ENCODE peak calls at places on chromosomes 5 and 9, in seven cellular contexts. N, G, O, R, I, C and Q are unnamed samples.
A peak's percentile ranks its signal among the peaks of the same experiment; 100 is the strongest.

GRCh38 chr5:132237670-132238069 is 10.0 kb upstream of the P4HA2 start:
- DNase-seq in N (no peak), G (no peak), O (no peak), R (no peak), I (no peak), C (no peak), Q (no peak)

GRCh38 chr5:160699301-160699700 is 152.7 kb downstream of the ATP10B start:
- DNase-seq in N (no peak), G (no peak), O (no peak), R (no peak), I (no peak), C (no peak), Q (no peak)

GRCh38 chr5:61030163-61030482 is 85.1 kb downstream of the NDUFAF2 start:
- DNase-seq in N (no peak), G (no peak), O (no peak), R (peak; percentile 48), I (no peak), C (no peak), Q (no peak)

GRCh38 chr5:180691046-180691445 is 41.6 kb upstream of the FLT4 start:
- DNase-seq in N (no peak), G (no peak), O (no peak), R (no peak), I (no peak), C (no peak), Q (no peak)

GRCh38 chr9:12604154-12604825 is 88.9 kb upstream of the TYRP1 start:
- DNase-seq in N (no peak), G (no peak), O (no peak), R (no peak), I (no peak), C (no peak), Q (no peak)

GRCh38 chr9:99345936-99346335 is 123.9 kb downstream of the SEC61B start:
- DNase-seq in N (no peak), G (no peak), O (no peak), R (no peak), I (no peak), C (no peak), Q (no peak)

GRCh38 chr9:112069318-112070169 is 105.6 kb downstream of the SUSD1 start:
- DNase-seq in N (peak; percentile 56), G (peak; percentile 55), O (no peak), R (no peak), I (no peak), C (peak; percentile 53), Q (no peak)

GRCh38 chr9:22098636-22099332 is 89.7 kb upstream of the CDKN2B start:
- DNase-seq in N (no peak), G (no peak), O (no peak), R (no peak), I (no peak), C (no peak), Q (no peak)

GRCh38 chr5:90279091-90279490 is 130.5 kb downstream of the CETN3 start:
- DNase-seq in N (no peak), G (no peak), O (no peak), R (no peak), I (no peak), C (no peak), Q (no peak)

GRCh38 chr5:148884339-148885020 is 58.1 kb downstream of the ADRB2 start:
- DNase-seq in N (no peak), G (no peak), O (no peak), R (no peak), I (no peak), C (no peak), Q (no peak)

GRCh38 chr9:90001756-90002155 is 396.9 kb downstream of the GADD45G start:
- DNase-seq in N (no peak), G (no peak), O (no peak), R (peak; percentile 72), I (no peak), C (no peak), Q (no peak)

GRCh38 chr9:93644397-93645088 is 68.2 kb downstream of the PHF2 start:
- DNase-seq in N (no peak), G (no peak), O (no peak), R (no peak), I (no peak), C (no peak), Q (no peak)

GRCh38 chr5:36744041-36744677 is 132.4 kb upstream of the NIPBL start:
- DNase-seq in N (peak; percentile 40), G (no peak), O (no peak), R (no peak), I (no peak), C (no peak), Q (no peak)

GRCh38 chr5:88748670-88749069 is 134.3 kb downstream of the MEF2C start:
- DNase-seq in N (no peak), G (no peak), O (no peak), R (no peak), I (no peak), C (no peak), Q (no peak)

GRCh38 chr9:107827304-107827703 is 337.7 kb upstream of the KLF4 start:
- DNase-seq in N (no peak), G (no peak), O (no peak), R (no peak), I (no peak), C (peak; percentile 1), Q (no peak)

GRCh38 chr9:38017149-38017884 is 51.7 kb downstream of the SHB start:
- DNase-seq in N (no peak), G (no peak), O (peak; percentile 95), R (peak; percentile 80), I (peak; percentile 80), C (no peak), Q (no peak)

GRCh38 chr5:174615986-174616500 is 108.3 kb upstream of the MSX2 start:
- DNase-seq in N (no peak), G (no peak), O (no peak), R (peak; percentile 42), I (no peak), C (no peak), Q (no peak)

GRCh38 chr9:93658184-93658925 is 82.0 kb downstream of the PHF2 start:
- DNase-seq in N (no peak), G (no peak), O (no peak), R (no peak), I (no peak), C (no peak), Q (no peak)

GRCh38 chr9:108545446-108545845 is 310.3 kb downstream of the ACTL7B start:
- DNase-seq in N (no peak), G (no peak), O (no peak), R (no peak), I (no peak), C (no peak), Q (no peak)

GRCh38 chr5:111308951-111309350 is 84.8 kb downstream of the CAMK4 start:
- DNase-seq in N (no peak), G (no peak), O (peak; percentile 25), R (no peak), I (peak; percentile 45), C (no peak), Q (no peak)

GRCh38 chr5:78268361-78268760 is 26.1 kb downstream of the AP3B1 start:
- DNase-seq in N (no peak), G (no peak), O (no peak), R (no peak), I (no peak), C (no peak), Q (no peak)

GRCh38 chr5:90191352-90192045 is 218.1 kb downstream of the CETN3 start:
- DNase-seq in N (no peak), G (no peak), O (no peak), R (peak; percentile 22), I (no peak), C (no peak), Q (no peak)

GRCh38 chr5:123119334-123119986 is 30.4 kb downstream of the PRDM6 start:
- DNase-seq in N (peak; percentile 25), G (peak; percentile 17), O (peak; percentile 68), R (no peak), I (peak; percentile 68), C (no peak), Q (peak; percentile 10)

GRCh38 chr5:155126573-155126972 is 113.0 kb downstream of the KIF4B start:
- DNase-seq in N (no peak), G (no peak), O (no peak), R (no peak), I (no peak), C (no peak), Q (no peak)

GRCh38 chr9:110738982-110739381 is 70.4 kb downstream of the MUSK start:
- DNase-seq in N (no peak), G (no peak), O (no peak), R (no peak), I (no peak), C (no peak), Q (no peak)
- TF ChIP-seq YY1 in N (no peak), G (no peak), O (no peak), R (no peak), I (no peak), C (no peak), Q (no peak)

GRCh38 chr9:87500491-87500890 is 2.8 kb downstream of the DAPK1 start:
- DNase-seq in N (no peak), G (no peak), O (no peak), R (peak; percentile 38), I (no peak), C (no peak), Q (no peak)
- H3K9ac ChIP-seq in N (peak overlapping the region; percentile 68), G (no peak overlapping the region), O (no peak overlapping the region), R (no peak overlapping the region), I (no peak overlapping the region), C (peak overlapping the region; percentile 87), Q (no peak overlapping the region)

DNA sequence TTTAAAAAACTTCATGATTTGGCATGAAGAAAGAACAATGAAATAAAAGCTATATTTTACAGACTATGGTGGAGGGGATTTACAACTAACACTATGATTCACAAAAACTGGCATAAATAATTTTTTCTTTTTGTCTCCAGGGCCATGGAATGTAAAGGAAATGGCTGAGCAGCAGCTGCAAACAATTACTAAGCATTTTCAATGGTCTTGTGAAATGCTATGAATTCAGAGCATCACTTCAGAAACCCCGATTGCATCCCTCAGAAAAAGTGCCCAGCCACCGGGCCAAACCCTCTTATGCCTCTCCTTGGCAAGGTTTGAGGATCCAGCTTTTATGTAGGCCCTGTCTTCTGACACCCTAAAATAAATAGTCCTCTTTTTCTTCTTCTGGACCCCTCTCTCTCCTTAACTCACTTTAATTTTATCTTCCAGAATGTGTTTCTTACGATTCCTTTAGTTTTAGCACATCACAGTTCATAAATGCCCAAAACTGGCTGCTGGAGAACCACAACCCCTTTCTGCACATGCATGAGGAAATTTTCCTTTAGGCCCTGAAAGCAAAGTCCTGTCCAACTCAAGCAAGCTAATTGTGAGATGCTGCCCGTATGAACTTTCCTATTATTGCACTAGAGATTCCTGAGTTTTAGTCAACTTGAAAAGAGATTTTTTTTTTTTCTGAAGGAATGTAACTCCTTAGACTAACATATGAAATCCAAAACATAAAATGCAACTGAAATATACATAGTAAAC is 51.9 kb upstream of the DAB2 start:
- DNase-seq in N (no peak), G (no peak), O (no peak), R (no peak), I (no peak), C (no peak), Q (no peak)
- TF ChIP-seq YY1 in N (no peak), G (no peak), O (no peak), R (peak; percentile 46), I (no peak), C (no peak), Q (no peak)

GRCh38 chr9:76868897-76869296 is 37.0 kb downstream of the PRUNE2 start:
- DNase-seq in N (no peak), G (no peak), O (no peak), R (no peak), I (no peak), C (no peak), Q (no peak)

GRCh38 chr9:76863832-76864231 is 42.1 kb downstream of the PRUNE2 start:
- DNase-seq in N (no peak), G (no peak), O (no peak), R (no peak), I (no peak), C (no peak), Q (no peak)

GRCh38 chr9:76866689-76867088 is 39.2 kb downstream of the PRUNE2 start:
- DNase-seq in N (no peak), G (no peak), O (no peak), R (no peak), I (no peak), C (no peak), Q (no peak)
- H3K9ac ChIP-seq in N (no peak overlapping the region), G (no peak overlapping the region), O (no peak overlapping the region), R (peak overlapping the region; percentile 22), I (no peak overlapping the region), C (no peak overlapping the region), Q (no peak overlapping the region)